ENCODE peak calls at places on chromosome 6, in eight cellular contexts. D is brain microvascular endothelial cell, B is body of pancreas, L is MM.1S, E is keratinocyte, G is progenitor cell of endocrine pancreas, O is PC-9, W is lower lobe of right lung. Y is an unnamed sample.

GRCh38 chr6:16533721-16534136 is 227.5 kb downstream of the ATXN1 start:
- DNase-seq in D (no peak), B (no peak), L (no peak), E (no peak), G (no peak), O (no peak), W (no peak), Y (no peak)

GRCh38 chr6:28488916-28489365 is 26.7 kb downstream of the GPX6 start:
- DNase-seq in D (peak; percentile 72), B (no peak), L (peak; percentile 21), E (peak; percentile 53), G (no peak), O (peak; percentile 53), W (no peak), Y (no peak)

GRCh38 chr6:25366785-25367657 is 87.8 kb downstream of the CARMIL1 start:
- DNase-seq in D (no peak), B (no peak), L (peak; percentile 82), E (no peak), G (no peak), O (peak; percentile 43), W (no peak), Y (no peak)

GRCh38 chr6:66161546-66162108 is 454.6 kb upstream of the EYS start:
- DNase-seq in D (no peak), B (no peak), L (no peak), E (no peak), G (no peak), O (no peak), W (no peak), Y (no peak)

GRCh38 chr6:446418-447366 is 55.1 kb downstream of the IRF4 start:
- DNase-seq in D (no peak), B (no peak), L (no peak), E (no peak), G (no peak), O (no peak), W (no peak), Y (no peak)

GRCh38 chr6:30344191-30344867 is 627 bp upstream of the RPP21 start:
- DNase-seq in D (no peak), B (no peak), L (no peak), E (no peak), G (no peak), O (no peak), W (no peak), Y (no peak)

GRCh38 chr6:106474476-106474875 is 114.0 kb downstream of the CRYBG1 start:
- DNase-seq in D (no peak), B (no peak), L (no peak), E (no peak), G (no peak), O (no peak), W (no peak), Y (no peak)

GRCh38 chr6:158837684-158838625 is 18.8 kb upstream of the EZR start:
- DNase-seq in D (no peak), B (no peak), L (no peak), E (no peak), G (no peak), O (no peak), W (no peak), Y (no peak)

GRCh38 chr6:97053643-97054411 is 129.3 kb downstream of the KLHL32 start:
- DNase-seq in D (no peak), B (no peak), L (peak; percentile 18), E (no peak), G (no peak), O (no peak), W (no peak), Y (no peak)

GRCh38 chr6:132763269-132763668 is 5.6 kb upstream of the VNN2 start:
- DNase-seq in D (no peak), B (no peak), L (peak; percentile 55), E (no peak), G (no peak), O (no peak), W (no peak), Y (no peak)

GRCh38 chr6:3615391-3616380 is 135.8 kb downstream of the PXDC1 start:
- DNase-seq in D (no peak), B (no peak), L (no peak), E (no peak), G (no peak), O (no peak), W (no peak), Y (no peak)

GRCh38 chr6:162753775-162754174 is 26.0 kb downstream of the PACRG start:
- DNase-seq in D (no peak), B (no peak), L (no peak), E (no peak), G (no peak), O (no peak), W (no peak), Y (no peak)

GRCh38 chr6:162750776-162751175 is 23.0 kb downstream of the PACRG start:
- DNase-seq in D (peak; percentile 37), B (no peak), L (no peak), E (no peak), G (no peak), O (peak; percentile 52), W (no peak), Y (no peak)
- TF ChIP-seq CTCF in D (peak; percentile 39), B (no peak), L (no peak), E (no peak), G (no peak), O (no peak), W (no peak), Y (no peak)

DNA sequence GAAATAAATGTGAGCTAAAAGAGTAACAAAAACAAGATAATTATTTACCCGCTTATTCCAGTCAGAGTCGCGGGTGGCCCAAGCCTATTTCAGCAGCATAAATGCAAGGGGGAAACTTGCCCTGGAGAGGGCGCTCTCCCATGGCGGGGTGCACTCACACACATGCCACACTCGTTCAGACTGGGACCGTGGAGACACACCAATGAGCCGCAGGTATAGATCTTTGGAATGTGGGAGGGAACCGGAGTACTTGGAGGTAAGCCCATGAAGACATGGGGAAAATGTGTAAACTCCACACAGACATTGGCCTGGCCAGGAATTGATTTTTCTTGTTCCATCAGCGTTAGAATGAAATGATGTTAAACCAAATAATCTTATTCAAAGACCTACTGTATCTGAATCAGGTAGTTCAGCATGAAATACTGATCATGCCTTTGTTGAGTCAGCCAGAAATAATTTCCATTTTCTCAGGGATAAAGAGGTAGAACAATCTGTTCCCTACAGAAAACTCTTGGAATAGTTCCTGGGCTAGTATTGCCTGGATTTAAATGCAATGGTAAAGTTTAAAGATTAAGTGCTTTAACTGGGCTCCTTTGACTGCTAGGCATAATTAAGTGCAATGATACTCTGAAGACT is 191.5 kb downstream of the MCHR2 start:
- DNase-seq in D (no peak), B (peak; percentile 40), L (no peak), E (no peak), G (no peak), O (no peak), W (no peak), Y (no peak)
- TF ChIP-seq CTCF in D (no peak), B (no peak), L (no peak), E (peak; percentile 59), G (peak; percentile 41), O (peak; percentile 20), W (no peak), Y (no peak)

GRCh38 chr6:143034689-143035334 is 25.9 kb upstream of the AIG1 start:
- DNase-seq in D (no peak), B (no peak), L (peak; percentile 14), E (no peak), G (no peak), O (no peak), W (peak; percentile 50), Y (no peak)

GRCh38 chr6:143037470-143037869 is 23.2 kb upstream of the AIG1 start:
- DNase-seq in D (no peak), B (no peak), L (no peak), E (no peak), G (no peak), O (no peak), W (no peak), Y (no peak)

GRCh38 chr6:143040018-143040417 is 20.7 kb upstream of the AIG1 start:
- DNase-seq in D (no peak), B (no peak), L (no peak), E (no peak), G (no peak), O (no peak), W (no peak), Y (no peak)

GRCh38 chr6:143039548-143039947 is 21.1 kb upstream of the AIG1 start:
- DNase-seq in D (no peak), B (no peak), L (no peak), E (no peak), G (no peak), O (no peak), W (no peak), Y (no peak)

DNA sequence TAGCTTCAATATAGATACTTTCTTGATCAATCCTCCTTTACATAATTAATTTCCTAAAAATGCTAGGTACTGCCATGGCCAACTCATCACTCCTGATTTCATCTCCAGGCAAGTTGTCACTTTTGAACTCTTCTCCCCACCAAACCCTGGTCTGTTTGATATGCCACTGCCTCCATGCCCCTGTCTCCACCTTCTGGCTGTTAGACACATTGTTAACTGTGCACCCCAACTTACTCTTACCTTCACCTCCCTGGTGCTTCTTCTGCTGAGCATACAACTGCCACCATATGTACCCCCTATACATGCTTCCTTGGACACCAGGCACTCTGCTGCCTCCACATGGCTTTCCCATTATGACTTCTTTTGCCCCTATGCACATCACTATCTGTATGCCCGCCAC is 21.8 kb upstream of the AIG1 start:
- DNase-seq in D (no peak), B (no peak), L (no peak), E (no peak), G (no peak), O (no peak), W (no peak), Y (no peak)
- TF ChIP-seq CTCF in D (peak; percentile 14), B (no peak), L (no peak), E (no peak), G (no peak), O (no peak), W (no peak), Y (no peak)

GRCh38 chr6:12924911-12925310 is 208.3 kb downstream of the PHACTR1 start:
- DNase-seq in D (no peak), B (no peak), L (no peak), E (no peak), G (no peak), O (no peak), W (no peak), Y (no peak)

GRCh38 chr6:12929678-12930077 is 213.1 kb downstream of the PHACTR1 start:
- DNase-seq in D (no peak), B (no peak), L (no peak), E (no peak), G (no peak), O (no peak), W (no peak), Y (no peak)

GRCh38 chr6:12921467-12921866 is 204.9 kb downstream of the PHACTR1 start:
- DNase-seq in D (no peak), B (no peak), L (no peak), E (no peak), G (no peak), O (no peak), W (no peak), Y (no peak)

GRCh38 chr6:12927746-12928145 is 211.2 kb downstream of the PHACTR1 start:
- DNase-seq in D (no peak), B (no peak), L (no peak), E (no peak), G (no peak), O (no peak), W (no peak), Y (no peak)

GRCh38 chr6:12923644-12924235 is 207.2 kb downstream of the PHACTR1 start:
- DNase-seq in D (no peak), B (no peak), L (no peak), E (no peak), G (no peak), O (no peak), W (no peak), Y (no peak)
- TF ChIP-seq CTCF in D (no peak), B (no peak), L (no peak), E (no peak), G (no peak), O (no peak), W (no peak), Y (no peak)

GRCh38 chr6:98942263-98942803 is 5.4 kb downstream of the FBXL4 start:
- DNase-seq in D (no peak), B (no peak), L (no peak), E (no peak), G (no peak), O (no peak), W (no peak), Y (no peak)
- TF ChIP-seq CTCF in D (peak; percentile 33), B (no peak), L (peak; percentile 13), E (no peak), G (no peak), O (no peak), W (no peak), Y (peak; percentile 33)